ENCODE peak calls at places on chromosomes 6 and 20, in five cellular contexts. One of them, this sample, is unnamed.

GRCh38 chr20:19440660-19441527 is 228.5 kb downstream of the SLC24A3 start:
- DNase-seq in psoas muscle: no peak
- DNase-seq in epithelial cell of esophagus: no peak
- DNase-seq in prostate gland: no peak
- DNase-seq in heart left ventricle: no peak
- DNase-seq in this sample: no peak

GRCh38 chr20:63574829-63575720 is 1.0 kb upstream of the HELZ2 start:
- DNase-seq in heart left ventricle: no peak
- DNase-seq in psoas muscle: peak
- DNase-seq in prostate gland: no peak
- DNase-seq in epithelial cell of esophagus: no peak
- DNase-seq in this sample: no peak

GRCh38 chr20:63071541-63072181 is 64.9 kb upstream of the BHLHE23 start:
- DNase-seq in psoas muscle: no peak
- DNase-seq in prostate gland: no peak
- DNase-seq in heart left ventricle: no peak
- DNase-seq in epithelial cell of esophagus: peak
- DNase-seq in this sample: peak

GRCh38 chr20:59788811-59789210 is 144.6 kb downstream of the SYCP2 start:
- DNase-seq in psoas muscle: no peak
- DNase-seq in heart left ventricle: no peak
- DNase-seq in prostate gland: no peak
- DNase-seq in epithelial cell of esophagus: no peak
- DNase-seq in this sample: no peak

GRCh38 chr20:18712877-18713276 is 100.7 kb upstream of the SCP2D1 start:
- DNase-seq in prostate gland: no peak
- DNase-seq in epithelial cell of esophagus: no peak
- DNase-seq in psoas muscle: no peak
- DNase-seq in heart left ventricle: no peak
- DNase-seq in this sample: no peak

GRCh38 chr6:72642435-72642834 is 20.6 kb downstream of the KCNQ5 start:
- DNase-seq in psoas muscle: no peak
- DNase-seq in prostate gland: no peak
- DNase-seq in heart left ventricle: no peak
- DNase-seq in epithelial cell of esophagus: no peak
- DNase-seq in this sample: no peak

GRCh38 chr6:111683749-111684267 is 78.1 kb upstream of the TRAF3IP2 start:
- DNase-seq in heart left ventricle: peak
- DNase-seq in psoas muscle: no peak
- DNase-seq in prostate gland: no peak
- DNase-seq in epithelial cell of esophagus: no peak
- DNase-seq in this sample: no peak

GRCh38 chr20:3646067-3646440 is 17.1 kb downstream of the GFRA4 start:
- DNase-seq in epithelial cell of esophagus: peak
- DNase-seq in prostate gland: no peak
- DNase-seq in heart left ventricle: no peak
- DNase-seq in psoas muscle: no peak
- DNase-seq in this sample: no peak

GRCh38 chr6:13787146-13787545 is 27.2 kb downstream of the MCUR1 start:
- DNase-seq in heart left ventricle: no peak
- DNase-seq in epithelial cell of esophagus: no peak
- DNase-seq in prostate gland: no peak
- DNase-seq in psoas muscle: no peak
- DNase-seq in this sample: no peak

GRCh38 chr6:123039431-123039830 is 43.4 kb downstream of the CLVS2 start:
- DNase-seq in heart left ventricle: no peak
- DNase-seq in psoas muscle: no peak
- DNase-seq in prostate gland: no peak
- DNase-seq in epithelial cell of esophagus: no peak
- DNase-seq in this sample: no peak

GRCh38 chr6:129612440-129612839 is 97.5 kb downstream of the ARHGAP18 start:
- DNase-seq in epithelial cell of esophagus: no peak
- DNase-seq in psoas muscle: no peak
- DNase-seq in prostate gland: no peak
- DNase-seq in heart left ventricle: no peak
- DNase-seq in this sample: no peak

GRCh38 chr6:116672306-116672705 is 3.7 kb upstream of the ZUP1 start:
- DNase-seq in epithelial cell of esophagus: peak
- DNase-seq in heart left ventricle: no peak
- DNase-seq in prostate gland: no peak
- DNase-seq in psoas muscle: no peak
- DNase-seq in this sample: no peak

GRCh38 chr20:31594558-31595379 is 10.3 kb upstream of the ID1 start:
- DNase-seq in prostate gland: no peak
- DNase-seq in psoas muscle: peak
- DNase-seq in epithelial cell of esophagus: no peak
- DNase-seq in heart left ventricle: peak
- DNase-seq in this sample: no peak

GRCh38 chr6:41442800-41443501 is 103.2 kb upstream of the FOXP4 start:
- DNase-seq in psoas muscle: peak
- DNase-seq in epithelial cell of esophagus: no peak
- DNase-seq in heart left ventricle: peak
- DNase-seq in prostate gland: peak
- DNase-seq in this sample: no peak

GRCh38 chr6:107179004-107179403 is 63.7 kb upstream of the BEND3 start:
- DNase-seq in heart left ventricle: no peak
- DNase-seq in psoas muscle: no peak
- DNase-seq in epithelial cell of esophagus: peak
- DNase-seq in prostate gland: peak
- DNase-seq in this sample: no peak

GRCh38 chr6:161835426-161836029 is 561.7 kb upstream of the AGPAT4 start:
- DNase-seq in heart left ventricle: no peak
- DNase-seq in epithelial cell of esophagus: no peak
- DNase-seq in psoas muscle: no peak
- DNase-seq in prostate gland: no peak
- DNase-seq in this sample: no peak

GRCh38 chr20:53080969-53081871 is 109.1 kb downstream of the TSHZ2 start:
- DNase-seq in epithelial cell of esophagus: peak
- DNase-seq in psoas muscle: no peak
- DNase-seq in prostate gland: no peak
- DNase-seq in heart left ventricle: no peak
- DNase-seq in this sample: no peak

GRCh38 chr6:165597821-165598220 is 65.2 kb downstream of the PDE10A start:
- DNase-seq in psoas muscle: no peak
- DNase-seq in epithelial cell of esophagus: no peak
- DNase-seq in prostate gland: no peak
- DNase-seq in heart left ventricle: no peak
- DNase-seq in this sample: no peak

GRCh38 chr6:14728396-14729024 is 517.4 kb upstream of the JARID2 start:
- DNase-seq in prostate gland: no peak
- DNase-seq in heart left ventricle: no peak
- DNase-seq in epithelial cell of esophagus: peak
- DNase-seq in psoas muscle: no peak
- DNase-seq in this sample: peak

GRCh38 chr20:4227085-4227821 is 211.9 kb upstream of the RNF24 start:
- DNase-seq in heart left ventricle: no peak
- DNase-seq in epithelial cell of esophagus: peak
- DNase-seq in prostate gland: no peak
- DNase-seq in psoas muscle: no peak
- DNase-seq in this sample: no peak

GRCh38 chr6:5093231-5094015 is 8.3 kb downstream of the PPP1R3G start:
- DNase-seq in heart left ventricle: peak
- DNase-seq in psoas muscle: no peak
- DNase-seq in prostate gland: no peak
- DNase-seq in epithelial cell of esophagus: no peak
- DNase-seq in this sample: no peak

GRCh38 chr6:170292111-170292777 is 1.4 kb upstream of the DLL1 start:
- DNase-seq in prostate gland: no peak
- DNase-seq in psoas muscle: no peak
- DNase-seq in heart left ventricle: no peak
- DNase-seq in epithelial cell of esophagus: peak
- DNase-seq in this sample: peak

GRCh38 chr6:167567142-167568033 is 242.5 kb downstream of the TTLL2 start:
- DNase-seq in psoas muscle: no peak
- DNase-seq in heart left ventricle: no peak
- DNase-seq in prostate gland: no peak
- DNase-seq in epithelial cell of esophagus: no peak
- DNase-seq in this sample: no peak

GRCh38 chr20:62921119-62921687 is 5.1 kb downstream of the DIDO1 start:
- DNase-seq in psoas muscle: no peak
- DNase-seq in prostate gland: peak
- DNase-seq in epithelial cell of esophagus: peak
- DNase-seq in heart left ventricle: no peak
- DNase-seq in this sample: no peak

GRCh38 chr6:122059918-122060317 is 339.5 kb upstream of the HSF2 start:
- DNase-seq in heart left ventricle: no peak
- DNase-seq in prostate gland: no peak
- DNase-seq in epithelial cell of esophagus: no peak
- DNase-seq in psoas muscle: no peak
- DNase-seq in this sample: no peak

GRCh38 chr6:93164781-93165180 is 254.6 kb downstream of the EPHA7 start:
- DNase-seq in epithelial cell of esophagus: no peak
- DNase-seq in psoas muscle: no peak
- DNase-seq in heart left ventricle: no peak
- DNase-seq in prostate gland: no peak
- DNase-seq in this sample: no peak

GRCh38 chr20:40663991-40664880 is 24.8 kb downstream of the MAFB start:
- DNase-seq in psoas muscle: no peak
- DNase-seq in heart left ventricle: no peak
- DNase-seq in epithelial cell of esophagus: no peak
- DNase-seq in prostate gland: no peak
- DNase-seq in this sample: no peak

DNA sequence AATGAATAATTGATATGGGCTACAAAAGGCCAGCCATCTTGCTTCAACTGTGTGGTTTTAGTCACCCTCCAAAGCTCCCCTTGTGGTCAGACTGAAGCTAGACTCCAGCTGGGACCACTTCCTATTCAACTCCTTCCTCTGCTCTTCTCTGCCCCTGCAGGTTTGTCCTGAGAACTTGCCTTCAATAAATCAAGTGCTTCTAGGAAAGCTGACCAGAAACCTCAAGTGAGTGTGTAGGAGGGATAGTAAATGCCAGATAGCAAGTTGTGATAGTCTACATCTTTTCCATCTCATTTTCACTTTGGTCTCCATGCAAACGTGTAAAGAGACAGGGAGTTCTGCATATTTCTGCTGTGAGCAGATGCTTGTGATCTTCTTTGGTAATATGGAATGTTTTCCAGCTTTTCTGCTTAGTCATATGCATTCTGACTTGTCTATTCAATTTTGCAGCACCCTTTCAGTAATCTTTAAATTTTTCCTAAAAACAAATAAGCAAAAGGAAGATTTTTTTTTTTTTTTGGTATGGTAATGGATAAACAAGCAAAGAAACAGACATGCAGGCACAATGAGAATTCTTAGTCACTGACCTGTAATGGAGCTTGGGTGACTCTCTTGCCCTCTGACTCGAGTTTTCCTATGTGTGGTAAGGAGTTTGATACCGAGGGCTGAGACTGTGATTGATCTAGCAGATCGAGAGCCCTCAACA is 201.3 kb upstream of the BTBD3 start:
- DNase-seq in heart left ventricle: no peak
- DNase-seq in epithelial cell of esophagus: peak
- DNase-seq in prostate gland: no peak
- DNase-seq in psoas muscle: no peak
- DNase-seq in this sample: no peak
- TF ChIP-seq CTCF in heart left ventricle: no peak
- TF ChIP-seq CTCF in epithelial cell of esophagus: no peak
- TF ChIP-seq CTCF in prostate gland: no peak
- TF ChIP-seq CTCF in psoas muscle: no peak
- TF ChIP-seq CTCF in this sample: no peak

DNA sequence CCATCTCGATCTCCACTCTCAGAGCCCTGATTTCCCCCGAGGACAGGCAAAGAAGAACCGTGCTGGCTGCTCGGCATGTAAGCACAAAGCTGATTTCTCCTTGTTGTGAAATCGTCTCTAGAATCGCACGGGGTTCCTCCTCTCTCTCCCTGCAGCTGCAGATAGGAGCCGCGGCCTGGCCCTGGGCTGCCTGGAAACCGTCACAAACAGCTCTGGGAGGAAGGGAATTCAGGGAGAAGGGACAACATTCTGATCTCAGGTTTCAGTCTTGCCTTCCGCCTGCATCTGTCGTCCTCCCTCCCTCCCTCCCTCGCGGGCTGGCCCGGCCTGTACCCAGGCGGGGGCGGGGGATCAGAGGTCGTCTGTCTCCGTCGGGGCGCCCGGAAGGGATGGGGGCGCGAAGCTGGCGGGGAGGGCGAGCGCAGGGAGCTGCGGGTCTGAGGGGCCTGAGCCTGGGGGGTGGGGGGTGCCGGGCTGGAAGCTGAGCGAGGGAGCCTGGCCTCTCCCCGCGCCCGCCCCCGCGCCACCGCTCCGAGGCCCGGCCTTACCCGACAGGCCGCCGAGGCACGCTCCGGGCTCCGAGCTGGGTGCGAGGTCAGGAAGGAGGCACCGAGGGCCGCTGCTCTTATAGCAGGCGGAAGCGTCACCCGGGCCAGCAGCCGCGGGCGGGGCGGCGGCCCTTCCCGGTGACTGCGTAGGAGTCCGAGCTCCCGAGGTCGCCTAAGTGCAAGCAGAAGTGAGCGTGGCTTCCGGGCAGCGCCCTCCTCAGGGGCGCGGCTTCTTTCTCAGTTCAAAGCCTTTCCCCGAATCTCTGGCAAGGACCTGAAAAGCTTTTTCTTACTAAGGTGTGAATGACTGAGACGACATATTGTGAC is at the start of gene SERPINB1:
- DNase-seq in prostate gland: peak
- DNase-seq in heart left ventricle: peak
- DNase-seq in epithelial cell of esophagus: peak
- DNase-seq in psoas muscle: peak
- DNase-seq in this sample: peak
- TF ChIP-seq CTCF in prostate gland: no peak
- TF ChIP-seq CTCF in heart left ventricle: no peak
- TF ChIP-seq CTCF in epithelial cell of esophagus: no peak
- TF ChIP-seq CTCF in psoas muscle: no peak
- TF ChIP-seq CTCF in this sample: no peak

DNA sequence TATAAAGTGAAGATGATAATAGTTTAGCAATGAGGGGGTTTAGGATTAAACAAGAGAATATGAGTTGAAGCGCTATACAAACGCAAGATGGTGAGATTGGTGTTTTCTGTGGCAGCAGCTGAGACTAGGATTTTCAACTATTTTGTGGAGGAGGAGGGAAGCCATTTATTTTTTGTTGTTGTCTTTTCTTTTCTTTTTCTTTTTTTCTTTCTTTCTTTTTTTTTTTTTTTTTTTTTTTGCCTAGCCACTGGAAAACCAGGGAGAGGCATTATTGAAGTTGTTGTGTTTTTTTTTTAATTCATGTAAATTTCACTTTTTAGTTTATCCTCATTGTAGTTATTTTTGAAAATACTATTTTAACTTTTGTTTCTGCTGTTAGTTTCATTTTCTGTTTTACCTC is 15.9 kb downstream of the PARD6B start:
- DNase-seq in psoas muscle: no peak
- DNase-seq in epithelial cell of esophagus: no peak
- DNase-seq in heart left ventricle: no peak
- DNase-seq in prostate gland: no peak
- DNase-seq in this sample: no peak
- TF ChIP-seq CTCF in psoas muscle: no peak
- TF ChIP-seq CTCF in epithelial cell of esophagus: no peak
- TF ChIP-seq CTCF in heart left ventricle: no peak
- TF ChIP-seq CTCF in prostate gland: no peak
- TF ChIP-seq CTCF in this sample: no peak

DNA sequence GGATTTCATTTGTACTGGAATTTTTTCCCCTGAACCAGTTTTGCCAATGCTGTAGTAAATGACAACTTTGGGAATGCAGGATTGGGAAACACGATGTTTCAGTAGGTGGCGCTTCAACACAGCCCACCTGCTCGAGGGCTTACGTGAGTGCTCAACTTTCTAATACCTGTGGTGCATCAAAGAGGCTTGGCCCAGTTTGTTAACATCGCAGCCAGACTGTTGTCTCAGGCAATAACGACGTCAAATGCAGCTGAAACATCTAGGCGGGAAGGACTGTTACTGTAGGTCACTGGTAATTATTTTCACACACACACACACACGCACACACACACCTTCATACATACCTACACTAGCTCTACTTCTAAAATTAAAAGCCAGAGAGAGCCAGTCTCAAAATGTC is 815.5 kb upstream of the SLC35B3 start:
- DNase-seq in psoas muscle: no peak
- DNase-seq in heart left ventricle: no peak
- DNase-seq in prostate gland: peak
- DNase-seq in epithelial cell of esophagus: peak
- DNase-seq in this sample: no peak
- TF ChIP-seq CTCF in psoas muscle: peak
- TF ChIP-seq CTCF in heart left ventricle: peak
- TF ChIP-seq CTCF in prostate gland: peak
- TF ChIP-seq CTCF in epithelial cell of esophagus: peak
- TF ChIP-seq CTCF in this sample: no peak